ENCODE peak calls at places on chromosomes 16 and 17, in seven cellular contexts. C, R, O, J, Z, H and E are unnamed samples.

GRCh38 chr17:71071837-71072236 is 902.5 kb downstream of the KCNJ2 start:
- DNase-seq in R (no peak), C (no peak), J (no peak), O (no peak), Z (no peak), H (no peak), E (no peak)

GRCh38 chr16:19933740-19934139 is 49.1 kb upstream of the GPRC5B start:
- DNase-seq in J (no peak), H (no peak), C (no peak), O (no peak), Z (no peak), R (peak), E (no peak)

GRCh38 chr17:82671071-82671470 is 22.8 kb upstream of the WDR45B start:
- DNase-seq in O (no peak), J (no peak), R (no peak), H (no peak), Z (no peak), C (no peak), E (no peak)

GRCh38 chr16:81394966-81395655 is 49.5 kb upstream of the CMIP start:
- DNase-seq in H (no peak), Z (no peak), O (peak), J (no peak), C (no peak), R (no peak), E (no peak)

GRCh38 chr17:43169561-43170139 is 1.4 kb upstream of the NBR1 start:
- DNase-seq in C (peak), J (peak), Z (peak), R (peak), H (peak), O (peak), E (peak)

GRCh38 chr16:88338111-88338510 is 44.6 kb upstream of the ZNF469 start:
- DNase-seq in C (no peak), H (no peak), Z (peak), R (peak), J (no peak), O (no peak), E (no peak)

GRCh38 chr17:6104956-6105355 is 34.8 kb downstream of the WSCD1 start:
- DNase-seq in J (no peak), O (no peak), Z (no peak), H (peak), R (no peak), C (no peak), E (no peak)

GRCh38 chr16:21156767-21157467 is 1.6 kb upstream of the LDAF1 start:
- DNase-seq in H (peak), J (peak), C (peak), O (no peak), R (peak), Z (peak), E (no peak)

GRCh38 chr17:77454560-77455095 is 313.9 kb downstream of the SEC14L1 start:
- DNase-seq in O (no peak), R (no peak), H (no peak), Z (no peak), C (no peak), J (no peak), E (no peak)

GRCh38 chr16:89358030-89359005 is 132.0 kb downstream of the ANKRD11 start:
- DNase-seq in R (no peak), Z (no peak), O (no peak), C (no peak), H (peak), J (no peak), E (no peak)

GRCh38 chr16:11064846-11065245 is 120.5 kb downstream of the CLEC16A start:
- DNase-seq in O (no peak), R (no peak), Z (no peak), J (no peak), C (no peak), H (no peak), E (no peak)

GRCh38 chr17:61143026-61143425 is 256.6 kb upstream of the TBX2 start:
- DNase-seq in J (no peak), R (no peak), Z (no peak), C (no peak), H (no peak), O (no peak), E (no peak)

GRCh38 chr17:81342700-81343070 is 47.6 kb upstream of the SLC38A10 start:
- DNase-seq in O (no peak), R (peak), H (no peak), Z (no peak), J (no peak), C (peak), E (no peak)
- TF ChIP-seq POLR2AphosphoS5 in O (no peak), R (peak), H (no peak), Z (no peak), J (no peak), C (no peak), E (no peak)

DNA sequence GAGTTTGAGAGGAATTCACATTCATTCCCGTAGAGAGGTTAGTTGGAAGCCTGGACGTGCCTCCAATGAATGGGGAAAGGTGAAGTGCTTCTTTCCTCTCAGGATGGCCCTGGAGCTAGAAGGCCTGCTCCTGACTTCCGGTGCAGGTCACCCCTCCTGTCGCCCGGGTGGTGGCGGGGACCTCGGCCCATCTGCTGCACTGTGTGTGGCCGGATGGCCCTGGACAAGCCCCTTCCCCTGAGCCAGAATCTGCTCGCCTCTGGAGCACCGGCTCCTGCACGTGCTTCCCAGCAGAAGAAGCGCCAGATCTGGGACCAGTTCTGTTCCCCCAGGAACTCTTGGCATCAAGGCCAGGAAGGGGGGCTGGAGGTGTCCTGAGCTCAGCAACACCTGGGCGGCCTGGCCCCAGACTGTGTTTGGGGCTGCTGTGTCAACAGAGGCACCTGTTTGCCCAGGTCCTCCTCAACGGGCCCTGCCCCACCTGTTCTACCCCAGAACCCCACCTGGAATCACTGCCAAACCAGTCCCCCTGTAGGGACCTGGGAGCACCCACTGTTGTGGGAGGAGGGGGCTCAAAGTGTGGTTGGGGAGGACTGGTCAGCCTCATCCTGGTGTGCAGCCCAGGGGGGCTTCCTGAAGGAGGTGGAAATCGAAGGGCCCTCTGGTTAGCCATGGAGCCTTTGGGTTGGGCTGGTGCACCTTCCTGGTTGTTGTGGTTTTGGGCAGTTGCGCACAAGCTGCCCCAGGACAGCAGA is 5.1 kb upstream of the PERCC1 start:
- DNase-seq in H (no peak), R (no peak), C (no peak), O (no peak), Z (no peak), J (no peak), E (no peak)
- TF ChIP-seq POLR2AphosphoS5 in H (no peak), R (no peak), C (no peak), O (no peak), Z (no peak), J (no peak), E (no peak)

DNA sequence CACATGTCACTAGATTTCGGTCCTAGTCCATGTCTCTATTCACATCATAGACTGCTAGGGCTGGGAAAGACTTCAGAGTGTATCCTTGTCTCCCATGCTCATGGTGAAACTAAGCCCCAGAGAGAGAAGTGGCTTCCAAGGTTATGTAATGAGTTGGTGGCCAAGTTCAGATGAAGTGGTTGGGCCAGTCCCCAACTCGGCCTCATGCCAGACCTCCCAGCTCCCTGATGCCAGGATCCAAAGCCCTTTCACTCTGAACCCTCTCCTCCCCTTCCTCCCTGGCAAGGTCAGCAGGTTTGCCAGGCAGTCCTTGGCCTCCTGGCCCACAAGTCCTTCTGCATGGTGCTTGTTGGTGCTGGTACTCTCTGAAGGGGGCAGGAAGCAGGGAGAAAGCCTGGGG is 189.7 kb downstream of the AXIN2 start:
- DNase-seq in Z (no peak), J (peak), O (no peak), H (peak), C (no peak), R (no peak), E (peak)
- TF ChIP-seq POLR2AphosphoS5 in Z (no peak), J (no peak), O (no peak), H (no peak), C (no peak), R (no peak), E (no peak)

GRCh38 chr17:76382803-76383644 is 1.4 kb upstream of the SPHK1 start:
- DNase-seq in O (no peak), J (peak), Z (peak), R (peak), C (no peak), H (peak), E (peak)
- TF ChIP-seq POLR2AphosphoS5 in O (no peak), J (no peak), Z (no peak), R (no peak), C (no peak), H (no peak), E (no peak)

DNA sequence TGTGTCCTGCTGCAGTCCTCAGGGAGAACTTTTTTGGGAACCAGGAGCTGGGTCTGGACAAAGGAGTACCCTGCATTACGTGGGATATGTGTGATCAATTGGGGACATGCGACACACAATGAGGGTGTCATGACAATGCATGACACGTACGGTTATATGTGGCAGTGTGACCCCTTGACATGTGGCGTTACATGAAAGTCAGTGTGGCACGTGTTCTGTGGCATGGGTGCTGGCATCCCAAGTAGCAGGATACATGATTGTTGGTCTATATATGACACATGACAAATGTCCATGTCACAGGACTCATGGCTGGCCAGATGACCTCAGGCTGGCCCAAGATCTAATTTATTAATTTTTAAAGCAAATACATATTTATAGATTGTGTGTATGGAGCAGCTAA is 9.7 kb upstream of the CPNE2 start:
- DNase-seq in Z (no peak), C (no peak), O (no peak), J (no peak), R (no peak), H (no peak), E (no peak)
- TF ChIP-seq POLR2AphosphoS5 in Z (no peak), C (no peak), O (no peak), J (no peak), R (no peak), H (no peak), E (no peak)

GRCh38 chr17:64331366-64331765 is 59.3 kb downstream of the PECAM1 start:
- DNase-seq in J (no peak), O (no peak), R (no peak), C (no peak), H (no peak), Z (no peak), E (no peak)

GRCh38 chr17:64329571-64329970 is 61.1 kb downstream of the PECAM1 start:
- DNase-seq in J (no peak), O (no peak), R (no peak), Z (no peak), C (no peak), H (no peak), E (no peak)

GRCh38 chr17:64332502-64332901 is 58.2 kb downstream of the PECAM1 start:
- DNase-seq in H (no peak), Z (no peak), R (no peak), O (peak), J (no peak), C (no peak), E (no peak)

GRCh38 chr17:64334851-64335250 is 55.8 kb downstream of the PECAM1 start:
- DNase-seq in Z (no peak), R (no peak), O (no peak), H (no peak), J (no peak), C (no peak), E (no peak)

DNA sequence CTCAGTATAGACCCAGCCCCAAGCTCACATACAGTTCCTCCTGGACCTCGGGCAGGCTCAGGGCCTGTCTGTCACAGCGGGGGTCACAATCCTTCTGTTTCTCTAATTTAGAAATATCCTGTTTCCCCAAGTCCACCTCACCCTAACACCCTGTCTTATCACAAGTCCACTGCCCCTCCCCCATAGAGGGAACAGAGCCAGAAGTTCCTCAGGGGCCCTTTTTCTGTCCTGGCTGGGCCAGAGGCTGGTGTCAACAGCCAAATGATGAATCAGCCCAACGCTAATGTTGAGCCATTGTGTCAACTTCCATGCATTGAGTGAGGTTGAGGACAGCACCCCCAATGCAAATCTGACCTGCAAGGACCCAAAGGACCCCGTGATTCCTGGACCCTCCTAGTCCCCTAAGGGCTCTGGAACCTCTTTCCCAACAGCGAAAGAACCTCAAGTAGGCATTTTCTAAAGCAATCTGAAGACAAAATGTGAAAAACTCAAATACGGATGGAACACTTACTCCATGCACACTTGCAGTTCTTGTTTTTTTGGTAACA is 58.6 kb downstream of the PECAM1 start:
- DNase-seq in C (no peak), Z (peak), H (no peak), R (no peak), J (no peak), O (no peak), E (no peak)
- TF ChIP-seq POLR2AphosphoS5 in C (no peak), Z (no peak), H (no peak), R (no peak), J (no peak), O (no peak), E (no peak)

GRCh38 chr16:84818989-84819643 is 669 bp upstream of the CRISPLD2 start:
- DNase-seq in J (no peak), H (no peak), R (peak), Z (no peak), C (no peak), O (no peak), E (no peak)

GRCh38 chr16:84821179-84821578 is 1.4 kb downstream of the CRISPLD2 start:
- DNase-seq in R (no peak), O (no peak), C (peak), H (no peak), J (no peak), Z (no peak), E (no peak)

GRCh38 chr16:84820305-84820684 is 510 bp downstream of the CRISPLD2 start:
- DNase-seq in C (peak), Z (no peak), J (no peak), H (no peak), R (no peak), O (no peak), E (no peak)

GRCh38 chr16:84820771-84821170 is 986 bp downstream of the CRISPLD2 start:
- DNase-seq in O (no peak), R (no peak), J (no peak), H (no peak), C (peak), Z (no peak), E (no peak)

DNA sequence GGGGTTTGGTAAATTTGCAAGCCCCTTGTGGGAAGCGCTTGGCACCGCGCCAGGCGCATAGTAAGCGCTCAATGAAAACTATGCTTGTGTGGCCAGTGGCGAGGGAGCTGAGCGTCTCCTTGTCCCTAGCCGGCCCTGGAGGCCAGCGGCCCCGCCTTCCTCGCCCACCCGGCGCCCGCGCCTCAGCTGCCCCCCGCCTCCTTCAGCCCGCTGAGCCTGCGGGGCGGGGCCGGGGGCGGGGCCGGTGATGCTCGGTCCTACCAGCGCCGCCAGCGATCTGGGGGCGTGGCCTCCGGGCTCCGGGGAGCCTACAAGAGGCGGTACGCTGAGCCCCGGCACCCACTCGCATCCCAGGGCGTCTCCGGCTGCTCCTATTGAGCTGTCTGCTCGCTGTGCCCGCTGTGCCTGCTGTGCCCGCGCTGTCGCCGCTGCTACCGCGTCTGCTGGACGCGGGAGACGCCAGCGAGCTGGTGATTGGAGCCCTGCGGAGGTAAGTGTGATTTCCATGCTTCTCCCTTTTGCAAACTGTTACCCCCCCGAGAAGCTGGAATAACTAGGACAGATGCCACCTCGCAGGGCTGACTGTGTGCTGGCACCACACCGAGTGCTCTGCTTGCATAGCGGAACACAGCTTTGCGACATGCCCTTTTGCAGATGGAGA is at the start of gene CRISPLD2:
- DNase-seq in O (no peak), C (peak), J (peak), H (peak), R (peak), Z (peak), E (peak)
- TF ChIP-seq POLR2AphosphoS5 in O (no peak), C (peak), J (peak), H (peak), R (peak), Z (no peak), E (peak)

DNA sequence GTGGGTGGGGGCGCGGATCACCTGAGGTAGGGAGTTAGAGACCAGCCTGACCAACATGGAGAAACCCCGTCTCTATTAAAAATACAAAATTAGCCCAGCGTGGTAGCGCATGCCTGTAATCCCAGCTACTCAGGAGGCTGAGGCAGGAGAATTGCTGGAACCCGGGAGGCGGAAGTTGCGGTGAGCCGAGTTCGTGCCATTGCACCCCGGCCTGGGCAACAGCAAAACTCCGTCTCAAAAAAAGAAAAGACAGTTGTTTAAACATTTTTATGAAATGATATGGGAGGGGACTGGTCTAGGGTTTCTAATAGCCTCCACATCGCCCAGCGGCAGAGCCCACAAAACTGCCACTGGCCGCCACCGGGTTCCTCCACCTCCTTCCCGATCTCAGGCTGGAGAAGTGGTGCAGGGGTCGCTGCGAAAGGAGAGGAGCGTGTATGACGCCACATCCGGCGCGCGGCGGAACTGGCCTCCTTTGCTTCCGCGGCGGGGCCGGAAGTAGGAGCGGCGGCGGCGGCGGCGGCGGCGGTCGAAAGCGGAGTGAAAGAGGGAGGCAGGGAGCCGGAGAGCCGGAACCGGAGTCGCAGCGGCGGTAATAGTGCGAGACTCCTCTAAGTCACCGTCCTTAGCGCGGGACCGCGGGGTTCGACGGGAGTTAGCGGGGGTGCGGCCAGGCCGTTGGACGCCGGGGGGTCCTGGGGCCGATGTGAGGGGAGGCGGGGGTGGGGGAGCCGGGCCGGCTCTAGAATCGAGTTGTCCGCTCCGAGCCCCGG is at the start of gene PPP4C:
- DNase-seq in R (peak), J (peak), O (no peak), Z (peak), C (peak), H (peak), E (peak)
- TF ChIP-seq POLR2AphosphoS5 in R (peak), J (peak), O (peak), Z (peak), C (peak), H (peak), E (peak)

GRCh38 chr17:44221862-44222111 is 2.3 kb upstream of the UBTF start:
- DNase-seq in C (no peak), R (no peak), O (no peak), H (no peak), J (no peak), Z (no peak), E (no peak)
- TF ChIP-seq POLR2AphosphoS5 in C (no peak), R (no peak), O (no peak), H (no peak), J (no peak), Z (no peak), E (no peak)